ENCODE peak calls at places on chromosomes 7 and 10, in five cellular contexts. B is ovary, Z is prostate gland, I is fibroblast of lung, G is brain microvascular endothelial cell. L is an unnamed sample.

GRCh38 chr7:32378991-32379390 is 111.2 kb downstream of the LSM5 start:
- DNase-seq in B (no peak), Z (no peak), I (no peak), G (no peak), L (no peak)

GRCh38 chr10:109411897-109412296 is 511.4 kb downstream of the XPNPEP1 start:
- DNase-seq in B (no peak), Z (no peak), I (no peak), G (no peak), L (no peak)

GRCh38 chr7:50533849-50534248 is 31.4 kb downstream of the DDC start:
- DNase-seq in B (no peak), Z (no peak), I (no peak), G (no peak), L (peak)

GRCh38 chr7:17109017-17109416 is 189.4 kb upstream of the AHR start:
- DNase-seq in B (no peak), Z (no peak), I (peak), G (peak), L (no peak)

GRCh38 chr10:68047088-68047487 is 28.0 kb downstream of the HERC4 start:
- DNase-seq in B (no peak), Z (no peak), I (no peak), G (no peak), L (no peak)

GRCh38 chr7:25854059-25854458 is 297.9 kb upstream of the NFE2L3 start:
- DNase-seq in B (no peak), Z (no peak), I (no peak), G (no peak), L (no peak)

GRCh38 chr10:119655566-119656001 is 4.4 kb downstream of the BAG3 start:
- DNase-seq in B (no peak), Z (peak), I (peak), G (peak), L (no peak)

GRCh38 chr7:20404371-20404770 is 73.7 kb downstream of the ITGB8 start:
- DNase-seq in B (no peak), Z (no peak), I (no peak), G (no peak), L (no peak)

GRCh38 chr10:61907587-61907986 is 6.1 kb downstream of the ARID5B start:
- DNase-seq in B (no peak), Z (no peak), I (no peak), G (no peak), L (no peak)

GRCh38 chr7:7595451-7595850 is 28.8 kb downstream of the MIOS start:
- DNase-seq in B (no peak), Z (no peak), I (peak), G (no peak), L (no peak)

GRCh38 chr10:69721690-69722310 is 79.9 kb upstream of the COL13A1 start:
- DNase-seq in B (no peak), Z (no peak), I (peak), G (peak), L (no peak)

GRCh38 chr10:22244855-22245254 is 27.0 kb upstream of the EBLN1 start:
- DNase-seq in B (no peak), Z (no peak), I (no peak), G (no peak), L (no peak)

GRCh38 chr10:80900661-80901060 is 363.0 kb downstream of the SH2D4B start:
- DNase-seq in B (no peak), Z (peak), I (no peak), G (no peak), L (no peak)

DNA sequence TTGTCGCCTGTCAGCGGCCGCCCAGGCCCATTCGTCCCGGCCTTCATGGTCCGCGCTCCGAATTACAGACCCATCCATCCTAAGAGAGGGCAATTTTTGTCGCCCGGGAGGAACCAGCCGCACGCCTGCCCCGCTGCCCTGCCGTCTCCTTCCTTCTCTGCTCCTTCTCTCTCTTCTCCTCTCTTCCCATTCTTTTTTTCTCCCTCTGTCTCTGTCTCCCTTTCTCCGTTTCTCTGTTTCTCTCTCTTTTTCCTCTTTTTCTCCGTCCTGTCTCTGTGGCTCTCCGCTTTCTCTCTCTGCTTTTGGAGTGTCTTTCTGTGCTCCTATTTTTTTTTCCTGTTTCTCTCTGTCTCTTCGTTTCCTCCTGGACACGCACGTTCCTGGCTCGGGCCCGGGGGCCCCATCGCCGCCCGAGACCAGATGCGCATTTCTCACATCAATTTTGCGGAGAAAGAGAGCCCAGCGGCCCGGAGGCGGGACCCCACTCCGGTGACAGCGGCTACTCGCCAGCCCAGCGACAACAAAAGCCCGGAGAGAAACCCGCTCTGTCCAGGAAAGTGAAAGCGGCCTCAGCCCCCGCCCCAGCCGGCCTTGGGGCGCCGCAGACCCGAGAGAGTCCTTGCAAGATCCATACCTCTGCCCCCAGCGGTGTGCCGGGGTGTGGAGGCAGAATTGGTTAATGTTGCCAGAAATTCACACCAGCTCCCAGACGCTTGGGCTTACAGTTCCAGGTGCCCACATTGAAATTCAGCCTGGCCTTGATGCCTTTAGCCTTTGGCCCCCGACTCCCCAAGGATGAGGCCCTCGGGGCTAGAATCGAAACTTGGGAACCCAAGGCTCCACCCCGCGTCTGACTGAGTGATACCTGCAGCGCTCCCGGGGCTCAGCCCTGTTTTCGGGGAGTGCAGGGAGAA is 4.1 kb downstream of the LBX1 start:
- DNase-seq in B (no peak), Z (no peak), I (no peak), G (no peak), L (no peak)
- H3K4me3 ChIP-seq in B (no peak), Z (no peak), I (no peak), G (no peak), L (no peak)

GRCh38 chr7:30285531-30286284 is 1.3 kb downstream of the ZNRF2 start:
- DNase-seq in B (peak), Z (peak), I (peak), G (peak), L (no peak)
- TF ChIP-seq CTCF in B (no peak), Z (no peak), I (no peak), G (no peak), L (no peak)

DNA sequence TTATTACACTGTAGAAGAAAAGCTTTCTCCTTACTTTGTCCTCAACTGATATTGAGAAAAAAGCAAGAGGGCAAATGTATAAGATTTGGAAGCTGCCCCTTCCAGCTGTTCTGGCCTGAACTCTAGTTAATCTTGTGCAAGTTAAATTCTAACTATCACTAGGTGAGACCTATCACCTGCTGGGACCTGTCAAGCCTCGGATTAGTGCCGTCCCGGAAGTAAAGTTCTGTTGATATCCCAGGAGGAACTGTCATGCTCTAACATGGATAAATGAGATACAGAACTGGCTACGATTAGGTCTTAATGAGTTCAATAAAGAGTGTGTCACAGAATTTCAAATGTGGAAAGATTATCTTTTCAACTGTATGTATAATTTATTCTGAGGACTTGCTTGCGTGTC is 1.2 kb upstream of the BPGM start:
- DNase-seq in B (no peak), Z (no peak), I (no peak), G (no peak), L (no peak)
- H3K4me3 ChIP-seq in B (peak), Z (peak), I (peak), G (peak), L (peak)

GRCh38 chr10:59243611-59244195 is 67.3 kb downstream of the PHYHIPL start:
- DNase-seq in B (no peak), Z (no peak), I (peak), G (no peak), L (no peak)

GRCh38 chr10:59244871-59245270 is 68.4 kb downstream of the PHYHIPL start:
- DNase-seq in B (no peak), Z (no peak), I (peak), G (no peak), L (no peak)

GRCh38 chr10:59242991-59243390 is 66.5 kb downstream of the PHYHIPL start:
- DNase-seq in B (no peak), Z (no peak), I (no peak), G (no peak), L (no peak)

GRCh38 chr10:59240581-59241183 is 64.2 kb downstream of the PHYHIPL start:
- DNase-seq in B (no peak), Z (peak), I (peak), G (peak), L (peak)

GRCh38 chr10:59242057-59242456 is 65.6 kb downstream of the PHYHIPL start:
- DNase-seq in B (no peak), Z (no peak), I (no peak), G (no peak), L (no peak)
- TF ChIP-seq CTCF in B (no peak), Z (no peak), I (no peak), G (no peak), L (no peak)

DNA sequence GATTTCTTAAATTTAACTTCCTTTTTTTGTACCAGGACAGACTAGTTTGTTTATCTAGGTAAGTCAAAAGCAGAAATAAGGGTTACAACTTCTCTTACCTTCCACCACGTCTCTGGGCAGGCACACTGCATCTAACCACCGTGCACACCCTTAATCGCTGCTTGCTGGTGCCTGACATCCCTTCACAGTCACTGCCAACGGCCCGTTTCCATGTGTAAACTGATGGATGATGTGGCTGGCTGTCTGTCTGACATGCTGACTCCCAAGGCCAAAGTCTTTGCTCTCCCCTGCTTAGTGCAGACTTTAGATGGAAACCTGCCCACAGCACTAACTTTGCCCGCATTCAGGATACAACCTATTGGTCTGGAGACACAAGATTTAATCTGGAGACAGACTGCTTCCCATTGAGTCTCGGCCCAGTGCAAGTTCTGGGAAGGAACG is 1.1 kb downstream of the TMEM273 start:
- DNase-seq in B (no peak), Z (no peak), I (no peak), G (no peak), L (no peak)
- H3K4me3 ChIP-seq in B (no peak), Z (no peak), I (no peak), G (no peak), L (no peak)

DNA sequence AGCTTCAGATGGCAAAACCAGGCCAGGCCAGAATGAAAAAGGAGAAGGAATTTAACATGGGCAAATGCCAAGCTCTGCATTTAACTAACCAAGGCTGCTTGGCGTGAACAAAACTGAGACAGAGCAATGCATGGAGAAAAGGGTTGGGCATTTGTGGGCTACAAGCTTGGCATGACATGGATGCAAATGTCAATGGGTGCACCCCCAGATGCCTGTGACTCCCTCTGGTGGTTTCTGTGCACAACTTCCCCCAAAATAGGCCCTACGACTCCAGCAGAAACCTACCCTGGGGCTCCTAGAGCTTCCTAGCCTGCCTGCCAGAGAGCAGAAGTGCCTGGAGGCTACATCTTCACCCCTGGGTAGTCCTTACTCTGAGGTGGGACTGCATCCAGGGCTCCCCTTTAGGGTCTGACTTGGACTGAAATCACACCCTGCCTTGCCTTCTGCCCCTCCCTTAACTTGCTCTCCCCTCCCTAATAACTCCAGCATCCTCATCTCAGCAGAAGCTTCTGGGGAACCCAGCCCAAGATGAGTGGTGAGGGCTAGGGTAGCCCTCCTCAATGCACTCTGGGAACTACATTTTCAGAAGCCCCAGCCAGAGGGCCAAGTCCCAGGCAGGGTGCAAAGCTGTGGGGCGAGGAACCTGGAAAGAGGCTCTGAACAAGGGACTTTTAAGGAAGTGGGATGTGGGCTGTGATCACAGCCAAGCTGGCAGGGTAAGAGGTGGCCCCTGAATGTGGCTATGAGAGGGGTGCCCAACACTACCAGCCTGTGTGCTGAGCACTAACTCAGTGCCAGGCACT is 11.3 kb downstream of the GPRIN2 start:
- DNase-seq in B (peak), Z (no peak), I (no peak), G (no peak), L (no peak)
- TF ChIP-seq CTCF in B (no peak), Z (no peak), I (peak), G (peak), L (peak)

GRCh38 chr7:101128040-101128834 is 1.3 kb downstream of the SERPINE1 start:
- DNase-seq in B (no peak), Z (no peak), I (no peak), G (peak), L (no peak)
- H3K4me3 ChIP-seq in B (no peak), Z (no peak), I (peak), G (peak), L (peak)